ENCODE peak calls at places on chromosome 22, in four cellular contexts. One of them, this sample, is unnamed.

GRCh38 chr22:41745968-41746367 is 46.7 kb downstream of the MEI1 start:
- DNase-seq in cardiac septum: no peak
- DNase-seq in caudate nucleus: no peak
- DNase-seq in glomerular endothelial cell: no peak
- DNase-seq in this sample: no peak

GRCh38 chr22:42595434-42595833 is 19.2 kb downstream of the POLDIP3 start:
- DNase-seq in cardiac septum: no peak
- DNase-seq in caudate nucleus: no peak
- DNase-seq in glomerular endothelial cell: no peak
- DNase-seq in this sample: no peak

GRCh38 chr22:29617922-29618629 is 14.6 kb downstream of the NF2 start:
- DNase-seq in glomerular endothelial cell: no peak
- DNase-seq in caudate nucleus: no peak
- DNase-seq in cardiac septum: no peak
- DNase-seq in this sample: no peak

GRCh38 chr22:44188986-44189630 is 8.4 kb downstream of the PARVG start:
- DNase-seq in cardiac septum: no peak
- DNase-seq in caudate nucleus: no peak
- DNase-seq in glomerular endothelial cell: no peak
- DNase-seq in this sample: no peak

GRCh38 chr22:49968313-49968830 is 7.8 kb downstream of the PIM3 start:
- DNase-seq in caudate nucleus: no peak
- DNase-seq in cardiac septum: peak; percentile 56
- DNase-seq in glomerular endothelial cell: no peak
- DNase-seq in this sample: peak; percentile 26

GRCh38 chr22:35231585-35232084 is 25.7 kb upstream of the HMGXB4 start:
- DNase-seq in cardiac septum: no peak
- DNase-seq in caudate nucleus: no peak
- DNase-seq in glomerular endothelial cell: peak; percentile 36
- DNase-seq in this sample: peak; percentile 41

GRCh38 chr22:48181168-48181955 is 1418.9 kb downstream of the TBC1D22A start:
- DNase-seq in caudate nucleus: no peak
- DNase-seq in glomerular endothelial cell: no peak
- DNase-seq in cardiac septum: no peak
- DNase-seq in this sample: no peak

GRCh38 chr22:46125311-46125710 is 25.0 kb upstream of the PPARA start:
- DNase-seq in caudate nucleus: no peak
- DNase-seq in cardiac septum: no peak
- DNase-seq in glomerular endothelial cell: no peak
- DNase-seq in this sample: no peak

GRCh38 chr22:17537155-17537554 is 26.1 kb upstream of the SLC25A18 start:
- DNase-seq in caudate nucleus: no peak
- DNase-seq in cardiac septum: no peak
- DNase-seq in glomerular endothelial cell: no peak
- DNase-seq in this sample: no peak

GRCh38 chr22:40904101-40904500 is 42.2 kb upstream of the DNAJB7 start:
- DNase-seq in glomerular endothelial cell: no peak
- DNase-seq in cardiac septum: no peak
- DNase-seq in caudate nucleus: no peak
- DNase-seq in this sample: no peak

GRCh38 chr22:39612811-39613548 is 42.4 kb downstream of the CACNA1I start:
- DNase-seq in glomerular endothelial cell: no peak
- DNase-seq in caudate nucleus: no peak
- DNase-seq in cardiac septum: no peak
- DNase-seq in this sample: no peak

GRCh38 chr22:46538816-46539163 is 1.4 kb upstream of the CELSR1 start:
- DNase-seq in glomerular endothelial cell: no peak
- DNase-seq in caudate nucleus: no peak
- DNase-seq in cardiac septum: no peak
- DNase-seq in this sample: peak; percentile 54